ENCODE peak calls at places on chromosomes 5 and 9, in four cellular contexts. S is GM23248, J is GM23338, G is PC-3. H is an unnamed sample.

GRCh38 chr5:79508354-79508753 is 5.6 kb downstream of the HOMER1 start:
- DNase-seq in S (no peak), J (no peak), G (peak; percentile 36), H (no peak)

GRCh38 chr9:26656003-26656940 is 236.3 kb downstream of the CAAP1 start:
- DNase-seq in S (peak; percentile 49), J (peak; percentile 78), G (peak; percentile 44), H (no peak)

GRCh38 chr5:180352116-180352975 is 790 bp downstream of the GFPT2 start:
- DNase-seq in S (peak; percentile 71), J (peak; percentile 43), G (no peak), H (no peak)

GRCh38 chr9:114163517-114163924 is 8.2 kb downstream of the COL27A1 start:
- DNase-seq in S (peak; percentile 72), J (peak; percentile 79), G (no peak), H (no peak)

GRCh38 chr9:135574943-135575342 is 13.4 kb downstream of the PAEP start:
- DNase-seq in S (no peak), J (no peak), G (no peak), H (no peak)

GRCh38 chr5:1648806-1649205 is 125.0 kb upstream of the LPCAT1 start:
- DNase-seq in S (peak; percentile 82), J (no peak), G (no peak), H (no peak)

GRCh38 chr5:90709323-90710148 is 150.9 kb downstream of the ADGRV1 start:
- DNase-seq in S (peak; percentile 63), J (peak; percentile 80), G (peak; percentile 77), H (peak; percentile 11)

GRCh38 chr9:13049223-13049622 is 230.3 kb downstream of the MPDZ start:
- DNase-seq in S (no peak), J (peak; percentile 8), G (no peak), H (no peak)

GRCh38 chr5:4563400-4563799 is 576.7 kb upstream of the ADAMTS16 start:
- DNase-seq in S (peak; percentile 33), J (peak; percentile 89), G (peak; percentile 26), H (peak; percentile 73)

GRCh38 chr5:105882956-105883481 is 1787.7 kb downstream of the EFNA5 start:
- DNase-seq in S (no peak), J (no peak), G (peak; percentile 95), H (no peak)

GRCh38 chr9:114364123-114364522 is 23.7 kb downstream of the AKNA start:
- DNase-seq in S (peak; percentile 89), J (no peak), G (peak; percentile 78), H (no peak)

GRCh38 chr9:115593587-115594091 is 475.7 kb upstream of the TNC start:
- DNase-seq in S (peak; percentile 73), J (peak; percentile 79), G (peak; percentile 66), H (peak; percentile 5)

GRCh38 chr5:172646716-172647285 is 5.7 kb downstream of the NEURL1B start:
- DNase-seq in S (peak; percentile 28), J (peak; percentile 77), G (no peak), H (no peak)

GRCh38 chr9:79764377-79764776 is 192.6 kb downstream of the TLE4 start:
- DNase-seq in S (peak; percentile 96), J (no peak), G (peak; percentile 75), H (no peak)

GRCh38 chr5:153511632-153512031 is 21.2 kb downstream of the GRIA1 start:
- DNase-seq in S (no peak), J (no peak), G (no peak), H (no peak)

GRCh38 chr5:151685749-151686672 is 704 bp downstream of the SPARC start:
- DNase-seq in S (peak; percentile 55), J (peak; percentile 44), G (no peak), H (no peak)

GRCh38 chr5:92637247-92637646 is 943.8 kb downstream of the NR2F1-AS1 start:
- DNase-seq in S (no peak), J (peak; percentile 19), G (no peak), H (no peak)

GRCh38 chr9:112890106-112891081 is at the start of gene SLC46A2:
- DNase-seq in S (peak; percentile 49), J (peak; percentile 64), G (no peak), H (no peak)

GRCh38 chr5:96662725-96663513 is 743 bp downstream of the CAST start:
- DNase-seq in S (peak; percentile 94), J (peak; percentile 84), G (peak; percentile 90), H (peak; percentile 6)

GRCh38 chr5:1030801-1031271 is 22.2 kb downstream of the NKD2 start:
- DNase-seq in S (no peak), J (no peak), G (no peak), H (no peak)

GRCh38 chr5:121018004-121018403 is 553.9 kb downstream of the PRR16 start:
- DNase-seq in S (no peak), J (no peak), G (no peak), H (peak; percentile 87)

GRCh38 chr5:169748189-169748588 is 111.1 kb downstream of the DOCK2 start:
- DNase-seq in S (no peak), J (no peak), G (no peak), H (no peak)

GRCh38 chr9:105883847-105884246 is 189.5 kb downstream of the TMEM38B start:
- DNase-seq in S (no peak), J (no peak), G (no peak), H (no peak)

GRCh38 chr5:149937610-149938009 is 7.0 kb downstream of the PDE6A start:
- DNase-seq in S (peak; percentile 69), J (no peak), G (peak; percentile 96), H (no peak)

GRCh38 chr5:32779754-32780415 is 68.8 kb downstream of the NPR3 start:
- DNase-seq in S (no peak), J (no peak), G (no peak), H (no peak)

GRCh38 chr9:89633404-89633803 is 28.6 kb downstream of the GADD45G start:
- DNase-seq in S (no peak), J (no peak), G (no peak), H (no peak)

GRCh38 chr9:112334319-112334828 is 955 bp upstream of the PTBP3 start:
- DNase-seq in S (peak; percentile 62), J (peak; percentile 45), G (peak; percentile 32), H (peak; percentile 29)

GRCh38 chr5:78699565-78700143 is 51.1 kb upstream of the LHFPL2 start:
- DNase-seq in S (peak; percentile 98), J (no peak), G (peak; percentile 97), H (no peak)

GRCh38 chr5:73232266-73233041 is 59.5 kb downstream of the TMEM174 start:
- DNase-seq in S (peak; percentile 24), J (peak; percentile 55), G (no peak), H (no peak)

GRCh38 chr5:73229271-73229670 is 56.3 kb downstream of the TMEM174 start:
- DNase-seq in S (peak; percentile 66), J (no peak), G (peak; percentile 63), H (no peak)

GRCh38 chr5:73231245-73231778 is 58.3 kb downstream of the TMEM174 start:
- DNase-seq in S (no peak), J (no peak), G (no peak), H (no peak)

GRCh38 chr5:73228052-73228451 is 55.1 kb downstream of the TMEM174 start:
- DNase-seq in S (no peak), J (no peak), G (no peak), H (no peak)

DNA sequence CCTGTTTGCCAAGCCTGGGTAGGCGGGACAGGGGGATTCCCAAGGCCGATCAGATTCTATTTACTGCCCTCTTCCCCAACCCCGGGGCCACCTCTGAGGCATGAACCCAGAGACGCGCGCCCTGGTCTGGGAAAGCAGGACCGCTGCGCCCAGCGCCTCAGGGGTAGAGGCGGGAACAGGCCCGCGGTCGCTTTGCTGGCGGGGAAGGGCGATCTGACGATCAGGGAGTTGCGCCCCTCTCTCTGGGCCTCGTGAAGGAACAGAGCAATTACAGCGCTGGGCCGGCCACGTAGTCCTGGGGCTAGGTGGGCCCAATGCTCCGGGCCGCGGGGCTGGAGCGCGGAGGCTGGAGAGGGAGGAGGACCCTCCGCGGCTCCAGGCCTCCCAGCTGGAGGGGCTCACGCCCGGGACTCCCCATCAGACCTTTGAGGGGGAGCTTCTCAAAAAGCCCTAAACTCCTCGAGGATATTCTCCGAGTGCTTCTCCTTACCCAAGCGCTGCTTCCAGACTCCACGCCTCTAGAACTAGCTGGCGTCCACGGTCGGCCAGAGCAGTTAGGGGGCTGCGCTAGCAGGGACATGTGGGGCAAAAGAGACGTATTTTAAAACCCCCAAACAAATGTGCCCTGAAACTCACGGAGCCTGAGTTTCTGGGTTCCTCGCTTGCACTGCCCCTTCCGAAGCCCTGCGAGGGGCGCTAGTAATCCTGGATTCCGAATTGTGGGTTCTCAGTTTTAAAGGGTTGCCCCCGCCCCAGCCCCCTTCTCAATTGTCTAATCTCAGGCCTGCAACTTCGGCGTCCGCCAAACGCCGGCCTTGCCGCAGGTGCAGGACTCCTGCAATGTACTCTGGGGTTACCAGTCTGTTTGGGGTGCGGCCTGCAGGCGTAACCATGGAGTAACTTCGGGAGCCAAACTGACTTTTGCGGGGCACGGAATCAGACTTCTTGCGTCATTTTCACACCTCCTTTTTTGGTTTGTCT is 57.6 kb downstream of the TMEM174 start:
- DNase-seq in S (no peak), J (peak; percentile 78), G (no peak), H (no peak)
- TF ChIP-seq EZH2 in S (no peak), J (peak; percentile 52), G (no peak), H (no peak)

DNA sequence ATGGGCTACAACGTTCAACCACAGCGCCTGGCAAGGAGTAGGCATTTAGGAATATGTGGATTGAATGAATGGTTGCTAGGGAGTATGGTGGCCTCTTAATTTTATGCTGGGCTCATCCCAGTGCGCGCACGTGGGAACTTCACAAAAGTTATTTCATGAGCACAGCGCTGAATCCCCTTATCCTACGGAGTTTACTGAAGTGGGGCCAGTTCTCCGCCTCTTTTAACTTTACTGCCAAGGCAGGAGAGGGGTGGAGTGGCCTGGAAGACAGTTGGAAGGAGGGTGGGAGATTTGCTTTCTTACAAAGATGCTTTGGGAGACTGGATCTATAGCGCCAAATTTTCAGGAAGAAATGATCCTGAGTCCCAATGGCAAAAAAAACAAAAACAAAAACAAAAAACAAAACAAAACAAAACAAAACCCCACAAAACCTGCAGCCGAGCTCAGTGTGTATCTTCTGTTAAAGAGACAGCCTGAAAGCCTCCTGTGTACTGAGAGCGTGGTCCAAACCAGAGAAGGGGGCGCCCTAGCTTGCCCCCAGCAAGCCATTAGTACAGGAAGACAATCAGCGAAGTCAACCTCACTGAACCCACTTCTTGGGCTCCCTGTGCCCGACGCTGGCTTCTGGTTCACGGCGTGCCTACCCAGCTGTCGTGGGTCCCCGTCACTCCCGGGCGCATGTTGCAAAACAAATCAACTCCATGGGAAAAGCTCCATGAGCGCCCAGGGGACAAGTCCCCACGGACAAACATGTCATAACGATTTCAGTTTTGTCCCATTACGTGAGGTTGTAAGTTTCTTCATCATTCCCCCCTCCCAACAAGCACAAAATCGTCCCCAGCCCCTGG is 326.7 kb downstream of the SH3GL2 start:
- DNase-seq in S (no peak), J (peak; percentile 21), G (no peak), H (no peak)
- TF ChIP-seq EZH2 in S (peak; percentile 8), J (no peak), G (no peak), H (no peak)

DNA sequence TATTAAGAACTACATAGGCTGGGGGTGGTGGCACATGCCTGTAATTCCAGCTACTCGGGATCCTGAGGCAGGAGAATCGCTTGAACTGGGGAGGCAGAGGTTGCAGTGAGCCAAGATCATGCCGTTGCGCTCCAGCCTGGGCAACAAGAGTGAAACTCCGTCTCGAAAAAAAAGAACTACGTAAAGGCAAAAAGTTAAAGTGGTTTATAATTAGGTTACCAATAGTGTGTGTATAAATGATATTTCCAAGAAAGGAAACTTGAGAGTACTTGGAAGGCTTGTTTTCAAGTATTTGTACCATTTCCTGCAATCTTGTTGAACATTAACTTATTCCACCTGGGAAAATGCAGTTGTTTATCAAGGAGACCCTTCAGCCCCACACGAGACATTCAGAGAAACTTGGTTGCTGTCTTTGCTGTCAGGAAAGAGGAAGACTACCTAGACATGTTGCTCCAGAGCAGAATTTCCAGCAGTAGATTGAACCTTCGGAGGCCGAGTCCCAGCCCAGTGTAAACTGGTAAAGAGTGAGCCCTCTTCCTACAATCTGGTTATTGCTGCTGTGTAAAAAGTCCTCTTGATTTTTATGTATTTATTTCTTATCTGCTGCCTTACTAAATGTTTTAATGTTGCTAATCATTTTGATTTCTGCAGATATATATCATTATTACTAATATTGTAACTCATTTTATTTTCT is 30.1 kb downstream of the STXBP1 start:
- DNase-seq in S (no peak), J (no peak), G (no peak), H (no peak)
- TF ChIP-seq EZH2 in S (no peak), J (no peak), G (no peak), H (no peak)

GRCh38 chr5:73943375-73943774 is 317.4 kb downstream of the ARHGEF28 start:
- DNase-seq in S (peak; percentile 42), J (no peak), G (no peak), H (no peak)
- TF ChIP-seq EZH2 in S (no peak), J (no peak), G (no peak), H (no peak)